ENCODE peak calls at places on chromosome 3, in seven cellular contexts. F, C, B, P, D, N and X are unnamed samples.

GRCh38 chr3:186603159-186603558 is 9.7 kb upstream of the AHSG start:
- DNase-seq in F (no peak), C (no peak), B (no peak), P (no peak), D (no peak), N (no peak), X (no peak)

GRCh38 chr3:57974796-57975388 is 33.3 kb upstream of the FLNB start:
- DNase-seq in F (no peak), C (no peak), B (peak; percentile 91), P (peak; percentile 98), D (no peak), N (no peak), X (no peak)

GRCh38 chr3:99131876-99132275 is 230.4 kb upstream of the DCBLD2 start:
- DNase-seq in F (no peak), C (no peak), B (peak; percentile 35), P (peak; percentile 30), D (no peak), N (no peak), X (no peak)

GRCh38 chr3:14847613-14848541 is 29.1 kb downstream of the FGD5 start:
- DNase-seq in F (no peak), C (peak; percentile 60), B (no peak), P (no peak), D (peak; percentile 77), N (peak; percentile 69), X (peak; percentile 83)

GRCh38 chr3:134709563-134710312 is 58.9 kb upstream of the KY start:
- DNase-seq in F (no peak), C (no peak), B (no peak), P (no peak), D (no peak), N (no peak), X (no peak)

GRCh38 chr3:102471001-102471400 is 36.2 kb downstream of the ZPLD1 start:
- DNase-seq in F (no peak), C (no peak), B (no peak), P (no peak), D (no peak), N (no peak), X (no peak)

GRCh38 chr3:4310971-4311370 is 7.8 kb downstream of the SETMAR start:
- DNase-seq in F (no peak), C (no peak), B (no peak), P (peak; percentile 35), D (no peak), N (no peak), X (no peak)

GRCh38 chr3:18062289-18063025 is 320.0 kb upstream of the TBC1D5 start:
- DNase-seq in F (no peak), C (no peak), B (peak; percentile 58), P (no peak), D (no peak), N (no peak), X (no peak)

GRCh38 chr3:112632596-112632995 is 8.3 kb downstream of the CCDC80 start:
- DNase-seq in F (no peak), C (no peak), B (no peak), P (no peak), D (no peak), N (no peak), X (no peak)

GRCh38 chr3:64484289-64484992 is 203.4 kb downstream of the ADAMTS9 start:
- DNase-seq in F (peak; percentile 37), C (peak; percentile 71), B (peak; percentile 58), P (peak; percentile 86), D (peak; percentile 78), N (peak; percentile 76), X (peak; percentile 60)

GRCh38 chr3:78872195-78872594 is 895.6 kb downstream of the ROBO1 start:
- DNase-seq in F (no peak), C (no peak), B (no peak), P (no peak), D (peak; percentile 19), N (no peak), X (no peak)

GRCh38 chr3:181103605-181104004 is 114.1 kb upstream of the DNAJC19 start:
- DNase-seq in F (no peak), C (no peak), B (peak; percentile 7), P (no peak), D (no peak), N (no peak), X (no peak)

GRCh38 chr3:177371903-177372302 is 174.6 kb upstream of the TBL1XR1 start:
- DNase-seq in F (no peak), C (no peak), B (no peak), P (no peak), D (no peak), N (no peak), X (no peak)

GRCh38 chr3:119817964-119818363 is 36.1 kb downstream of the NR1I2 start:
- DNase-seq in F (no peak), C (no peak), B (no peak), P (no peak), D (no peak), N (no peak), X (no peak)

GRCh38 chr3:93969443-93969842 is 4.3 kb downstream of the PROS1 start:
- DNase-seq in F (no peak), C (no peak), B (peak; percentile 48), P (no peak), D (no peak), N (no peak), X (no peak)

GRCh38 chr3:50179710-50180109 is 11.7 kb upstream of the GNAT1 start:
- DNase-seq in F (no peak), C (no peak), B (no peak), P (peak; percentile 79), D (no peak), N (no peak), X (no peak)

GRCh38 chr3:58383904-58384303 is 49.7 kb downstream of the PDHB start:
- DNase-seq in F (no peak), C (peak; percentile 42), B (peak; percentile 100), P (peak; percentile 98), D (no peak), N (no peak), X (no peak)

GRCh38 chr3:181728470-181728869 is 16.7 kb downstream of the SOX2 start:
- DNase-seq in F (no peak), C (no peak), B (no peak), P (no peak), D (no peak), N (no peak), X (no peak)

GRCh38 chr3:107124885-107125284 is 252.4 kb upstream of the CCDC54 start:
- DNase-seq in F (no peak), C (no peak), B (no peak), P (peak; percentile 72), D (peak; percentile 24), N (peak; percentile 35), X (no peak)

GRCh38 chr3:48285675-48286074 is 44.8 kb downstream of the ZNF589 start:
- DNase-seq in F (no peak), C (no peak), B (no peak), P (no peak), D (no peak), N (no peak), X (no peak)

GRCh38 chr3:113758389-113759029 is 11.7 kb downstream of the ATP6V1A start:
- DNase-seq in F (no peak), C (no peak), B (peak; percentile 76), P (peak; percentile 46), D (no peak), N (no peak), X (no peak)

GRCh38 chr3:10516835-10517465 is 11.6 kb upstream of the ATP2B2 start:
- DNase-seq in F (no peak), C (no peak), B (no peak), P (no peak), D (no peak), N (no peak), X (no peak)

GRCh38 chr3:46405301-46406079 is 1.4 kb downstream of the CCR5AS start:
- DNase-seq in F (no peak), C (peak; percentile 59), B (no peak), P (peak; percentile 64), D (no peak), N (no peak), X (peak; percentile 83)

GRCh38 chr3:195708626-195709481 is 11.9 kb upstream of the MUC20 start:
- DNase-seq in F (no peak), C (no peak), B (no peak), P (no peak), D (no peak), N (no peak), X (no peak)

GRCh38 chr3:117898722-117899121 is 1135.9 kb downstream of the IGSF11 start:
- DNase-seq in F (no peak), C (no peak), B (peak; percentile 19), P (peak; percentile 2), D (no peak), N (no peak), X (no peak)

GRCh38 chr3:190514163-190515153 is 573 bp downstream of the IL1RAP start:
- DNase-seq in F (no peak), C (peak; percentile 58), B (peak; percentile 48), P (peak; percentile 75), D (peak; percentile 32), N (peak; percentile 51), X (peak; percentile 49)